ENCODE peak calls at places on chromosome 18, in six cellular contexts. Q is AG10803; B is GDM1; T is stimulated activated CD4-positive, alpha-beta T cell treated with anti-CD3 and anti-CD28 coated beads, Interleukin-2, amount 100 ng/mL, for 4 hours; I is EL; R is LoVo. C is an unnamed sample.

GRCh38 chr18:2411381-2411977 is 159.8 kb downstream of the METTL4 start:
- DNase-seq in B (no peak), Q (peak; percentile 42), I (peak; percentile 73), R (peak; percentile 11), T (no peak), C (no peak)

GRCh38 chr18:46333371-46334199 is 229.4 kb downstream of the HAUS1 start:
- DNase-seq in T (no peak), Q (peak; percentile 5), R (no peak), B (no peak), I (no peak), C (peak; percentile 70)

GRCh38 chr18:23693849-23694248 is 4.6 kb downstream of the LAMA3 start:
- DNase-seq in B (no peak), Q (no peak), T (no peak), I (no peak), R (no peak), C (no peak)

GRCh38 chr18:22324191-22325131 is 93.3 kb downstream of the CTAGE1 start:
- DNase-seq in I (peak; percentile 34), Q (peak; percentile 38), R (no peak), B (no peak), T (no peak), C (peak; percentile 52)

GRCh38 chr18:46301081-46301480 is 196.9 kb downstream of the HAUS1 start:
- DNase-seq in T (no peak), I (no peak), R (no peak), Q (peak; percentile 9), B (no peak), C (no peak)

GRCh38 chr18:61031626-61032025 is 301.6 kb upstream of the CDH20 start:
- DNase-seq in R (no peak), Q (no peak), B (no peak), T (no peak), I (no peak), C (no peak)

GRCh38 chr18:9549405-9549804 is 65.0 kb downstream of the PPP4R1 start:
- DNase-seq in I (no peak), B (no peak), Q (no peak), T (no peak), R (no peak), C (no peak)

GRCh38 chr18:48913723-48914122 is 37.0 kb downstream of the SMAD7 start:
- DNase-seq in I (no peak), R (no peak), T (no peak), B (no peak), Q (no peak), C (no peak)

GRCh38 chr18:50659091-50660003 is 99.5 kb downstream of the MAPK4 start:
- DNase-seq in I (peak; percentile 46), R (peak; percentile 30), T (no peak), Q (no peak), B (no peak), C (no peak)

GRCh38 chr18:26863122-26863879 is 2.2 kb downstream of the AQP4 start:
- DNase-seq in T (no peak), Q (no peak), R (no peak), B (no peak), I (no peak), C (no peak)

GRCh38 chr18:3903341-3903740 is 453.4 kb downstream of the TGIF1 start:
- DNase-seq in Q (peak; percentile 84), B (no peak), I (peak; percentile 90), T (no peak), R (no peak), C (no peak)

GRCh38 chr18:21069468-21069867 is 42.1 kb downstream of the ROCK1 start:
- DNase-seq in T (no peak), R (no peak), B (no peak), I (no peak), Q (no peak), C (no peak)

GRCh38 chr18:46346213-46346612 is 242.0 kb downstream of the HAUS1 start:
- DNase-seq in Q (no peak), R (no peak), I (no peak), B (no peak), T (no peak), C (no peak)